ENCODE peak calls at places on chromosome 14, in five cellular contexts. V is tibial nerve, N is uterus, B is body of pancreas, Y is gastrocnemius medialis. T is an unnamed sample.

GRCh38 chr14:91947196-91948184 is at the start of gene FBLN5:
- DNase-seq in N (peak), V (peak), B (peak), Y (peak), T (peak)

GRCh38 chr14:103879570-103880333 is 32.4 kb upstream of the PPP1R13B start:
- DNase-seq in Y (no peak), B (peak), V (no peak), N (peak), T (peak)

GRCh38 chr14:21382886-21383847 is 652 bp downstream of the SUPT16H start:
- DNase-seq in N (peak), V (no peak), B (peak), Y (no peak), T (peak)

GRCh38 chr14:71242237-71242748 is 335.0 kb downstream of the PCNX1 start:
- DNase-seq in B (no peak), Y (no peak), N (peak), V (no peak), T (no peak)

GRCh38 chr14:99131632-99132271 is 140.2 kb downstream of the BCL11B start:
- DNase-seq in Y (no peak), N (no peak), V (no peak), B (no peak), T (no peak)

GRCh38 chr14:97106166-97106565 is 309.0 kb downstream of the VRK1 start:
- DNase-seq in Y (no peak), N (no peak), B (no peak), V (no peak), T (no peak)

GRCh38 chr14:76424359-76424758 is 48.4 kb downstream of the ESRRB start:
- DNase-seq in V (no peak), N (no peak), B (no peak), Y (no peak), T (no peak)

GRCh38 chr14:67526676-67527459 is 6.2 kb upstream of the PLEKHH1 start:
- DNase-seq in V (no peak), B (peak), Y (no peak), N (peak), T (no peak)

GRCh38 chr14:61713724-61714437 is 18.6 kb downstream of the HIF1A start:
- DNase-seq in B (no peak), V (no peak), Y (no peak), N (no peak), T (no peak)

GRCh38 chr14:74618078-74618952 is 6.3 kb upstream of the LTBP2 start:
- DNase-seq in V (no peak), N (no peak), B (peak), Y (no peak), T (no peak)

GRCh38 chr14:96455588-96455987 is 46.6 kb upstream of the PAPOLA start:
- DNase-seq in V (no peak), Y (no peak), B (no peak), N (no peak), T (no peak)

GRCh38 chr14:95935228-95935822 is 58.7 kb downstream of the TUNAR start:
- DNase-seq in V (no peak), N (no peak), Y (no peak), B (no peak), T (no peak)

GRCh38 chr14:100147691-100148464 is 11.6 kb downstream of the DEGS2 start:
- DNase-seq in Y (no peak), B (no peak), N (no peak), V (no peak), T (no peak)

GRCh38 chr14:73740921-73741326 is 26.7 kb upstream of the PNMA1 start:
- DNase-seq in Y (peak), B (peak), N (peak), V (peak), T (peak)

GRCh38 chr14:63707216-63707615 is 20.6 kb downstream of the SGPP1 start:
- DNase-seq in B (no peak), Y (no peak), V (no peak), N (no peak), T (no peak)

GRCh38 chr14:69484444-69485113 is at the start of gene PLEKHD1:
- DNase-seq in Y (no peak), N (no peak), V (no peak), B (no peak), T (no peak)

GRCh38 chr14:24816011-24816928 is 182.3 kb upstream of the GZMB start:
- DNase-seq in N (no peak), V (no peak), B (peak), Y (no peak), T (no peak)

GRCh38 chr14:63752449-63753169 is 24.7 kb upstream of the SGPP1 start:
- DNase-seq in B (peak), Y (no peak), V (no peak), N (no peak), T (no peak)

GRCh38 chr14:32601908-32602307 is 272.8 kb downstream of the AKAP6 start:
- DNase-seq in N (no peak), B (no peak), Y (no peak), V (no peak), T (no peak)

GRCh38 chr14:49477576-49477975 is 108.6 kb downstream of the RPS29 start:
- DNase-seq in Y (no peak), N (no peak), V (no peak), B (no peak), T (no peak)

GRCh38 chr14:21476526-21476924 is 234 bp downstream of the RAB2B start:
- DNase-seq in B (peak), Y (no peak), V (peak), N (no peak), T (peak)

GRCh38 chr14:38342803-38343202 is 86.9 kb upstream of the CLEC14A start:
- DNase-seq in Y (no peak), V (no peak), N (no peak), B (no peak), T (no peak)

GRCh38 chr14:100604709-100605108 is 17.5 kb upstream of the BEGAIN start:
- DNase-seq in B (no peak), N (no peak), Y (no peak), V (no peak), T (peak)

GRCh38 chr14:29444216-29444615 is 483.4 kb downstream of the PRKD1 start:
- DNase-seq in Y (no peak), V (no peak), B (no peak), N (no peak), T (no peak)

GRCh38 chr14:60649815-60650381 is 621 bp upstream of the SIX1 start:
- DNase-seq in B (no peak), N (no peak), V (no peak), Y (peak), T (no peak)

GRCh38 chr14:60722163-60722835 is 1.9 kb downstream of the SIX4 start:
- DNase-seq in B (peak), N (peak), V (no peak), Y (peak), T (no peak)

GRCh38 chr14:26794731-26795130 is 196.9 kb upstream of the NOVA1 start:
- DNase-seq in N (no peak), B (no peak), Y (no peak), V (no peak), T (no peak)
- TF ChIP-seq POLR2A in N (no peak), B (no peak), Y (no peak), V (no peak), T (no peak)

GRCh38 chr14:81062816-81063215 is 107.4 kb downstream of the TSHR start:
- DNase-seq in Y (no peak), V (no peak), B (no peak), N (no peak), T (no peak)
- TF ChIP-seq CTCF in Y (no peak), V (no peak), B (no peak), N (no peak), T (no peak)

DNA sequence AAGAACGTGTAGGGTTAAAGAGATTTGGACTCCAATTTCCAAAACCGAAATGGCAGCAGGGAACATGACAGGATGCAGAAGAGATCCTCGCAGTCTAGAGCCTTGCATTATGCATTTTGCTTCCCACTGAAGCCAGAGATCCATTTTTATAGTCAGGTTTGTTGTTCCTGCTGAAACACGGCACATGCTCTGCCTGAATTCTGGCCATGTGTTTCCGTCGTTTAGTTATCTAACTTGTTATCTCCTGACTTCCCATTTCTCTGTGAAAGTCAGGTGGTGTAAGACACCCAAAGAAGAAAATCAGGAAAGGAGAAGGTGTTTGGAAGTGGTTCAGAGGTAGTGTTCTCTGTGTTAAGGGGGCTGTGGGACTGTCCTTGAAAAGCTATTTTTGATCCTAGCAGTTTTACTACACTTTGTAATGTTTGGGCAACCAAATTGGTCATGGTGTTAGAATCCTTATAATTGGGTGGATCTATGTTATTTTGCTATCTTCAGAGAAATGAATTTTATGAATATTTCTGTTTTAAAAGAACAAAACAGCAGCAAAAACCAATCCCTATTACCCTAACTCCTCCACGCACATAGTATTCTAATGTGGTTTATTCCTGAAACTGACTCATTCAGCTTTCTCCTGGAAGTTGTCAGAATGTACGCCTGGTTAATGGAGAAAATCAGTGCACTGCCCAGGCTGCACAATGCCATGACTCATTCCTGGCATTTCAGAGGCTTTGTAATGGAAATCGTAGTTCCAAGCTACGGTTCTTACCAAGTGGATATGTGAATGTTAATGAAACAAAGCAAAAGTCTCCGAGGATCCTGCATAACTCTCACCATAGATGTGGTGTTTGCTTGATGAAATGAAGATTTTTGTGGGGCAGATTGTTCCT is 110.1 kb downstream of the SAMD4A start:
- DNase-seq in V (no peak), N (peak), Y (no peak), B (no peak), T (no peak)
- H3K4me3 ChIP-seq in V (peak), N (no peak), Y (no peak), B (no peak), T (no peak)

GRCh38 chr14:45381091-45381490 is 128.1 kb upstream of the MIS18BP1 start:
- DNase-seq in B (no peak), V (no peak), Y (no peak), N (no peak), T (no peak)
- TF ChIP-seq POLR2A in B (no peak), V (no peak), Y (no peak), N (no peak), T (no peak)

DNA sequence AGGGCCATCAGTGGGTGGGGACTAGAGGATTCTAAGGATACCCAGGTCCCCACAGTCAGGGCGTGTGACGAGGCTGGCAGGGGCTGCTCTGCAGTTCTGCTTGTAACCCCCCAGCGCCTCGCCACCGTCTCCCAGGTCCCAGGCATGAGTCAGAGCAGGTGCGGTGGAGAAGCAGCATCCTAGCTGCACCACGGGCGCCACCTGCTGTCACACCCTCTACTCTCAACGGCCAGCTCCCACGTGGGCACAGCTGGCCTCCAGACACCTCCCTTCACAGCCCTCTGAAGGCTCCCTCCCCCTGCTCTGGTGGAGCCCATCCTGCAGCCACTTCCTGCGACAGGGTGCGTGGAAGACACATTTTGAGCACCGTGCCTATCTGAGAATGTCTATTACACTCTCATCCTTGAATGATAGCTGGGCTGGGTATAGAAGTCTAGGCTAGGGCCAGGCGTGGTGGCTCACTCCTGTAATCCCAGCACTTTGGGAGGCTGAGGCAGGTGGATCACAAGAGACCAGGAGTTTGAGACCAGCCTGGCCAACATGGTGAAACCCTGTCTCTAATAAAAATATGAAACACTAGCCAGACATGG is 6.9 kb upstream of the NUDT14 start:
- DNase-seq in B (peak), V (no peak), N (no peak), Y (no peak), T (no peak)
- TF ChIP-seq CTCF in B (peak), V (no peak), N (no peak), Y (no peak), T (no peak)

GRCh38 chr14:105700622-105701288 is 174.4 kb downstream of the TMEM121 start:
- DNase-seq in Y (no peak), V (no peak), B (no peak), N (no peak), T (peak)
- H3K4me3 ChIP-seq in Y (no peak), V (no peak), B (no peak), N (no peak), T (no peak)